ENCODE peak calls at places on chromosomes 5 and 9, in nine cellular contexts. U is prostate gland, Z is heart left ventricle, M is tibial nerve, I is thyroid gland, V is body of pancreas, S is ovary, X is right lobe of liver, D is HCT116. R is an unnamed sample.
A peak's percentile ranks its signal among the peaks of the same experiment; 100 is the strongest.

GRCh38 chr5:38994329-38994927 is 79.8 kb downstream of the RICTOR start:
- DNase-seq in Z (no peak), V (peak; percentile 47), D (peak; percentile 4), S (no peak), M (peak; percentile 34), I (peak; percentile 35), U (peak; percentile 23), X (peak; percentile 49), R (no peak)

GRCh38 chr5:36820900-36821299 is 55.7 kb upstream of the NIPBL start:
- DNase-seq in Z (no peak), I (peak; percentile 55), M (no peak), D (no peak), S (no peak), X (no peak), U (no peak), V (no peak), R (no peak)

GRCh38 chr9:125169889-125170288 is 19.7 kb downstream of the PPP6C start:
- DNase-seq in V (no peak), X (no peak), M (no peak), U (no peak), I (no peak), Z (no peak), S (no peak), D (no peak), R (no peak)

GRCh38 chr9:86836797-86837196 is 110.5 kb downstream of the GAS1 start:
- DNase-seq in V (no peak), I (no peak), S (no peak), U (no peak), X (no peak), M (no peak), Z (no peak), D (no peak), R (no peak)

GRCh38 chr9:129938291-129938979 is 103.2 kb downstream of the USP20 start:
- DNase-seq in I (no peak), Z (no peak), D (no peak), M (no peak), S (no peak), V (no peak), X (no peak), U (no peak), R (no peak)

GRCh38 chr5:79193643-79194042 is 42.3 kb upstream of the JMY start:
- DNase-seq in M (no peak), D (no peak), X (peak; percentile 53), U (no peak), Z (no peak), V (peak; percentile 36), I (no peak), S (no peak), R (no peak)

GRCh38 chr5:172429201-172429940 is 25.0 kb downstream of the SH3PXD2B start:
- DNase-seq in Z (no peak), X (no peak), U (no peak), I (no peak), V (no peak), S (peak; percentile 48), M (peak; percentile 67), D (no peak), R (no peak)

GRCh38 chr5:68875351-68875750 is 218.5 kb upstream of the SLC30A5 start:
- DNase-seq in Z (no peak), D (no peak), X (no peak), U (no peak), M (no peak), I (no peak), S (no peak), V (no peak), R (no peak)

GRCh38 chr9:69324549-69325401 is at the start of gene ENTREP1:
- DNase-seq in S (peak; percentile 72), V (peak; percentile 80), U (peak; percentile 78), Z (peak; percentile 84), X (peak; percentile 55), D (peak; percentile 24), I (peak; percentile 88), M (no peak), R (peak; percentile 53)

GRCh38 chr5:87944553-87945320 is 323.9 kb downstream of the TMEM161B start:
- DNase-seq in X (no peak), U (no peak), D (no peak), I (no peak), S (no peak), M (no peak), V (no peak), Z (peak; percentile 61), R (no peak)

GRCh38 chr5:16894236-16895057 is 41.6 kb downstream of the MYO10 start:
- DNase-seq in I (peak; percentile 60), S (no peak), M (no peak), Z (no peak), X (no peak), D (peak; percentile 89), U (peak; percentile 73), V (peak; percentile 57), R (no peak)

GRCh38 chr9:127858041-127858512 is 3.6 kb upstream of the ENG start:
- DNase-seq in X (no peak), I (peak; percentile 46), U (no peak), S (peak; percentile 59), V (peak; percentile 66), M (no peak), Z (peak; percentile 91), D (no peak), R (peak; percentile 72)

GRCh38 chr9:131473198-131473885 is 29.4 kb upstream of the POMT1 start:
- DNase-seq in M (no peak), U (no peak), Z (no peak), X (peak; percentile 35), S (no peak), I (no peak), D (no peak), V (no peak), R (no peak)

GRCh38 chr5:138491284-138491648 is 26.0 kb downstream of the EGR1 start:
- DNase-seq in I (no peak), Z (no peak), M (no peak), S (peak; percentile 39), X (no peak), V (no peak), U (peak; percentile 26), D (no peak), R (no peak)

GRCh38 chr9:87267251-87267679 is 230.4 kb upstream of the DAPK1 start:
- DNase-seq in S (no peak), I (no peak), X (no peak), V (no peak), D (no peak), M (peak; percentile 37), Z (no peak), U (no peak), R (no peak)

DNA sequence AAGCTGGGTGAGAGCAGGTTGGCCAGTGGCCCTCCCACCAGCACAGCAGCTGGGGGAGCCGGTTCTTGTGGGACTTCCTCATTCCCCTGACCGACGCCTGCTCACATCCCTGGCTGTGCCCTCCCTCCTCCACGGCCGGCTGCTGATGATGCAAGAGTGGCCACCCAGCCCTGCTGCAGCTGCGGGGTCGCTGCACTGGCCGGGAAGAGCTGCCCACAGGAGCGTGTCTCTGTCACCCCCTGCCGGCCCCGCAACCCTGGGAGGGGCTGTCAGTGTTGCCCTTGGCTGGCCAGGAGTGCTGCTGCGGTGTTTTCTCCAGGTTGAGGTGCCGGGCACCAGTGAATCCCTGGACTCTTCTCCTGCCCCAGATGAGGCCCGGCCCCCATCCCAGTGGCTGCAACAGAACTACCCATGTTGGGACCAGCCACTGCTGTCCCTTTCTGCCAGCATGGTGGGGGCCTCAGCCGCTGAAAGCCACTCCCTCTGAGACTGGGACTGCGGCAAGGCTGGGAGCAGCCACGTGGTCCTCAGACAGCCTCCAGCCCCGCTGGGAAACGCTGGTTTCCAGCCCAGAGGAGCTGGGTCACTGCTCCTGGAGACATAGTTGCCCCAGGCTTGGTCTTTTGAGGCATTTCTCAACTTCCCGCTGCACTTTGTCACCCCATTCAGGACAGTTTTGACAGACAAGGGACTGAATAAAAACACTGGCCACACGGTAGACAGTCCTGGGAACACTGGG is 739 bp downstream of the CARD9 start:
- DNase-seq in U (peak; percentile 54), I (peak; percentile 62), V (peak; percentile 78), S (peak; percentile 52), M (peak; percentile 53), Z (peak; percentile 85), D (no peak), X (no peak), R (peak; percentile 51)
- TF ChIP-seq CTCF in U (no peak), I (no peak), V (no peak), S (no peak), M (peak; percentile 46), Z (no peak), D (no peak), X (no peak), R (no peak)

GRCh38 chr9:25845867-25846266 is 167.6 kb upstream of the TUSC1 start:
- DNase-seq in V (no peak), Z (no peak), U (no peak), I (no peak), S (no peak), M (no peak), D (no peak), X (no peak), R (no peak)
- H3K9me3 ChIP-seq in V (no peaks in the 10 kb centered on the region), Z (no peaks in the 10 kb centered on the region), U (no peaks in the 10 kb centered on the region), I (no peaks in the 10 kb centered on the region), S (no peaks in the 10 kb centered on the region), M (no peaks in the 10 kb centered on the region), D (peaks cover 4% of the 10 kb centered on the region), X (no peaks in the 10 kb centered on the region), R (no peaks in the 10 kb centered on the region)

GRCh38 chr9:70419546-70420266 is 5.2 kb upstream of the KLF9 start:
- DNase-seq in X (peak; percentile 97), V (peak; percentile 97), D (peak; percentile 85), M (peak; percentile 97), U (peak; percentile 98), I (peak; percentile 98), Z (peak; percentile 98), S (peak; percentile 96), R (peak; percentile 95)

GRCh38 chr9:70421020-70421271 is 6.5 kb upstream of the KLF9 start:
- DNase-seq in V (no peak), X (no peak), I (no peak), S (no peak), M (no peak), U (no peak), D (no peak), Z (no peak), R (no peak)

GRCh38 chr9:70421272-70422180 is 7.1 kb upstream of the KLF9 start:
- DNase-seq in M (peak; percentile 59), D (no peak), I (peak; percentile 42), Z (no peak), V (peak; percentile 32), S (no peak), U (no peak), X (no peak), R (peak; percentile 31)

GRCh38 chr9:70418822-70419545 is 4.5 kb upstream of the KLF9 start:
- DNase-seq in M (peak; percentile 94), I (peak; percentile 98), S (peak; percentile 95), U (peak; percentile 96), V (peak; percentile 96), X (peak; percentile 97), Z (peak; percentile 98), D (peak; percentile 80), R (peak; percentile 95)

GRCh38 chr9:70420267-70421019 is 6.0 kb upstream of the KLF9 start:
- DNase-seq in D (peak; percentile 42), Z (peak; percentile 95), I (peak; percentile 95), M (peak; percentile 97), X (peak; percentile 98), S (peak; percentile 95), V (peak; percentile 97), U (peak; percentile 96), R (peak; percentile 94)
- TF ChIP-seq POLR2A in D (no peak), Z (no peak), I (peak; percentile 85), M (peak; percentile 69), X (peak; percentile 81), S (peak; percentile 79), V (no peak), U (peak; percentile 81), R (no peak)

DNA sequence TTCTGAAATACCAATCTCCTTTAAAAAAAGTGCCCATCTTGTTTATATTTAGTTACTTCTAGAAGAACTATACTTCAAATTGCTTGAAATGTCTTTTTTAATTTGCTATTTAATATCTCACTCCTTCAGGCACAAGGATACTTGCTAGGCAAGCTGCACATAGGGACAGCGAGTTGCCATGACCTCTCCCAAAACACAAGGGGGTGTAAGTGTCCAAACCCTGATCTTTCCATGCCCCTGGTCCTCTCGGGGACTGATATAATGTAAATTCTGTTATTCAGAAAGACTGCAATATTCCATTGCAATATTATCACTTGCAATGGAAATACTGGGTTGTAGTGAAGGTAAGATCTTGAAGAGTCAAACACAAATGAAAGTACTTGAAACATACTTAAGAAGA is 480.4 kb downstream of the CETN3 start:
- DNase-seq in X (no peak), D (peak; percentile 28), S (no peak), Z (no peak), U (no peak), M (no peak), I (no peak), V (no peak), R (no peak)
- TF ChIP-seq CTCF in X (no peak), D (peak; percentile 43), S (no peak), Z (no peak), U (no peak), M (no peak), I (no peak), V (no peak), R (no peak)

R was measured in testis.